ENCODE peak calls at places on chromosomes 11 and 22, in five cellular contexts. One of them, this sample, is unnamed.
A peak's percentile ranks its signal among the peaks of the same experiment; 100 is the strongest.

GRCh38 chr11:108319541-108320145 is 96.8 kb downstream of the ATM start:
- DNase-seq in Daoy: no peak
- DNase-seq in heart right ventricle: no peak
- DNase-seq in COR-L47: no peak
- DNase-seq in NCI-H748 treated with DMSO at 0.1 percent for 48 hours: no peak
- DNase-seq in this sample: no peak

GRCh38 chr11:12102588-12103410 is 7.6 kb upstream of the MICAL2 start:
- DNase-seq in Daoy: no peak
- DNase-seq in heart right ventricle: no peak
- DNase-seq in COR-L47: no peak
- DNase-seq in NCI-H748 treated with DMSO at 0.1 percent for 48 hours: no peak
- DNase-seq in this sample: no peak

GRCh38 chr11:71962428-71963038 is 33.7 kb downstream of the RNF121 start:
- DNase-seq in Daoy: no peak
- DNase-seq in heart right ventricle: no peak
- DNase-seq in COR-L47: no peak
- DNase-seq in NCI-H748 treated with DMSO at 0.1 percent for 48 hours: no peak
- DNase-seq in this sample: no peak

GRCh38 chr11:720642-721346 is 14.8 kb downstream of the EPS8L2 start:
- DNase-seq in Daoy: peak; percentile 52
- DNase-seq in heart right ventricle: no peak
- DNase-seq in COR-L47: no peak
- DNase-seq in NCI-H748 treated with DMSO at 0.1 percent for 48 hours: peak; percentile 57
- DNase-seq in this sample: no peak

GRCh38 chr11:125371451-125371935 is 124.6 kb downstream of the FEZ1 start:
- DNase-seq in Daoy: no peak
- DNase-seq in heart right ventricle: no peak
- DNase-seq in COR-L47: peak; percentile 81
- DNase-seq in NCI-H748 treated with DMSO at 0.1 percent for 48 hours: no peak
- DNase-seq in this sample: no peak

GRCh38 chr11:125192194-125192593 is 27.6 kb downstream of the PKNOX2 start:
- DNase-seq in Daoy: no peak
- DNase-seq in heart right ventricle: no peak
- DNase-seq in COR-L47: no peak
- DNase-seq in NCI-H748 treated with DMSO at 0.1 percent for 48 hours: no peak
- DNase-seq in this sample: no peak

GRCh38 chr22:46777609-46777970 is 15.1 kb downstream of the TBC1D22A start:
- DNase-seq in Daoy: no peak
- DNase-seq in heart right ventricle: no peak
- DNase-seq in COR-L47: no peak
- DNase-seq in NCI-H748 treated with DMSO at 0.1 percent for 48 hours: no peak
- DNase-seq in this sample: no peak

GRCh38 chr11:57497303-57498247 is 17.9 kb downstream of the SLC43A1 start:
- DNase-seq in Daoy: no peak
- DNase-seq in heart right ventricle: no peak
- DNase-seq in COR-L47: no peak
- DNase-seq in NCI-H748 treated with DMSO at 0.1 percent for 48 hours: no peak
- DNase-seq in this sample: no peak

GRCh38 chr22:30420401-30421178 is 5.0 kb upstream of the MTFP1 start:
- DNase-seq in Daoy: peak; percentile 84
- DNase-seq in heart right ventricle: no peak
- DNase-seq in COR-L47: no peak
- DNase-seq in NCI-H748 treated with DMSO at 0.1 percent for 48 hours: no peak
- DNase-seq in this sample: no peak

GRCh38 chr11:124152770-124153407 is 30.3 kb upstream of the OR10D3 start:
- DNase-seq in Daoy: no peak
- DNase-seq in heart right ventricle: no peak
- DNase-seq in COR-L47: no peak
- DNase-seq in NCI-H748 treated with DMSO at 0.1 percent for 48 hours: no peak
- DNase-seq in this sample: no peak

GRCh38 chr11:1112351-1113191 is 37.9 kb downstream of the MUC2 start:
- DNase-seq in Daoy: no peak
- DNase-seq in heart right ventricle: no peak
- DNase-seq in COR-L47: no peak
- DNase-seq in NCI-H748 treated with DMSO at 0.1 percent for 48 hours: no peak
- DNase-seq in this sample: no peak

GRCh38 chr11:128890543-128891409 is at the start of gene KCNJ5:
- DNase-seq in Daoy: peak; percentile 37
- DNase-seq in heart right ventricle: peak; percentile 38
- DNase-seq in COR-L47: peak; percentile 36
- DNase-seq in NCI-H748 treated with DMSO at 0.1 percent for 48 hours: no peak
- DNase-seq in this sample: no peak

GRCh38 chr22:37193629-37194191 is 5.7 kb upstream of the C1QTNF6 start:
- DNase-seq in Daoy: peak; percentile 79
- DNase-seq in heart right ventricle: no peak
- DNase-seq in COR-L47: no peak
- DNase-seq in NCI-H748 treated with DMSO at 0.1 percent for 48 hours: no peak
- DNase-seq in this sample: no peak

GRCh38 chr22:45686842-45687241 is 15.2 kb downstream of the ATXN10 start:
- DNase-seq in Daoy: no peak
- DNase-seq in heart right ventricle: no peak
- DNase-seq in COR-L47: no peak
- DNase-seq in NCI-H748 treated with DMSO at 0.1 percent for 48 hours: no peak
- DNase-seq in this sample: no peak

GRCh38 chr11:72782081-72782920 is 11.5 kb downstream of the STARD10 start:
- DNase-seq in Daoy: no peak
- DNase-seq in heart right ventricle: no peak
- DNase-seq in COR-L47: peak; percentile 38
- DNase-seq in NCI-H748 treated with DMSO at 0.1 percent for 48 hours: peak; percentile 16
- DNase-seq in this sample: no peak

GRCh38 chr11:59173080-59173963 is 1.4 kb downstream of the DTX4 start:
- DNase-seq in Daoy: peak; percentile 22
- DNase-seq in heart right ventricle: peak; percentile 24
- DNase-seq in COR-L47: no peak
- DNase-seq in NCI-H748 treated with DMSO at 0.1 percent for 48 hours: no peak
- DNase-seq in this sample: no peak

GRCh38 chr11:86365566-86365965 is 9.1 kb upstream of the CCDC81 start:
- DNase-seq in Daoy: no peak
- DNase-seq in heart right ventricle: no peak
- DNase-seq in COR-L47: no peak
- DNase-seq in NCI-H748 treated with DMSO at 0.1 percent for 48 hours: no peak
- DNase-seq in this sample: no peak

GRCh38 chr11:1075341-1075911 is 752 bp downstream of the MUC2 start:
- DNase-seq in Daoy: no peak
- DNase-seq in heart right ventricle: no peak
- DNase-seq in COR-L47: no peak
- DNase-seq in NCI-H748 treated with DMSO at 0.1 percent for 48 hours: no peak
- DNase-seq in this sample: no peak

GRCh38 chr11:125344846-125345705 is 151.0 kb downstream of the FEZ1 start:
- DNase-seq in Daoy: no peak
- DNase-seq in heart right ventricle: no peak
- DNase-seq in COR-L47: no peak
- DNase-seq in NCI-H748 treated with DMSO at 0.1 percent for 48 hours: no peak
- DNase-seq in this sample: peak; percentile 61

GRCh38 chr11:93020248-93021088 is 51.0 kb downstream of the MTNR1B start:
- DNase-seq in Daoy: peak; percentile 25
- DNase-seq in heart right ventricle: no peak
- DNase-seq in COR-L47: peak; percentile 64
- DNase-seq in NCI-H748 treated with DMSO at 0.1 percent for 48 hours: no peak
- DNase-seq in this sample: no peak

GRCh38 chr22:30183861-30184278 is 62.7 kb downstream of the LIF start:
- DNase-seq in Daoy: no peak
- DNase-seq in heart right ventricle: no peak
- DNase-seq in COR-L47: no peak
- DNase-seq in NCI-H748 treated with DMSO at 0.1 percent for 48 hours: no peak
- DNase-seq in this sample: no peak

GRCh38 chr11:113874096-113874919 is 1.1 kb downstream of the USP28 start:
- DNase-seq in Daoy: no peak
- DNase-seq in heart right ventricle: no peak
- DNase-seq in COR-L47: no peak
- DNase-seq in NCI-H748 treated with DMSO at 0.1 percent for 48 hours: no peak
- DNase-seq in this sample: peak; percentile 30

GRCh38 chr11:131571571-131571970 is 201.2 kb downstream of the NTM start:
- DNase-seq in Daoy: no peak
- DNase-seq in heart right ventricle: no peak
- DNase-seq in COR-L47: no peak
- DNase-seq in NCI-H748 treated with DMSO at 0.1 percent for 48 hours: no peak
- DNase-seq in this sample: no peak

GRCh38 chr22:19998991-19999820 is 17.4 kb downstream of the ARVCF start:
- DNase-seq in Daoy: no peak
- DNase-seq in heart right ventricle: no peak
- DNase-seq in COR-L47: no peak
- DNase-seq in NCI-H748 treated with DMSO at 0.1 percent for 48 hours: no peak
- DNase-seq in this sample: no peak

GRCh38 chr22:44165286-44165874 is 15.3 kb upstream of the PARVG start:
- DNase-seq in Daoy: no peak
- DNase-seq in heart right ventricle: no peak
- DNase-seq in COR-L47: no peak
- DNase-seq in NCI-H748 treated with DMSO at 0.1 percent for 48 hours: no peak
- DNase-seq in this sample: no peak

GRCh38 chr22:46537221-46537945 is at the start of gene CELSR1:
- DNase-seq in Daoy: peak; percentile 79
- DNase-seq in heart right ventricle: no peak
- DNase-seq in COR-L47: peak; percentile 35
- DNase-seq in NCI-H748 treated with DMSO at 0.1 percent for 48 hours: peak; percentile 38
- DNase-seq in this sample: no peak

GRCh38 chr11:17798253-17798652 is 63.7 kb downstream of the KCNC1 start:
- DNase-seq in Daoy: no peak
- DNase-seq in heart right ventricle: peak; percentile 36
- DNase-seq in COR-L47: no peak
- DNase-seq in NCI-H748 treated with DMSO at 0.1 percent for 48 hours: no peak
- DNase-seq in this sample: no peak

GRCh38 chr11:84740050-84740449 is 887.1 kb downstream of the DLG2 start:
- DNase-seq in Daoy: no peak
- DNase-seq in heart right ventricle: no peak
- DNase-seq in COR-L47: no peak
- DNase-seq in NCI-H748 treated with DMSO at 0.1 percent for 48 hours: no peak
- DNase-seq in this sample: no peak

GRCh38 chr11:66981976-66982578 is 7.0 kb downstream of the C11orf86 start:
- DNase-seq in Daoy: peak; percentile 94
- DNase-seq in heart right ventricle: peak; percentile 93
- DNase-seq in COR-L47: peak; percentile 93
- DNase-seq in NCI-H748 treated with DMSO at 0.1 percent for 48 hours: peak; percentile 82
- DNase-seq in this sample: peak; percentile 21

GRCh38 chr22:36117053-36117554 is 43.5 kb downstream of the APOL3 start:
- DNase-seq in Daoy: no peak
- DNase-seq in heart right ventricle: no peak
- DNase-seq in COR-L47: no peak
- DNase-seq in NCI-H748 treated with DMSO at 0.1 percent for 48 hours: no peak
- DNase-seq in this sample: no peak

GRCh38 chr22:29030016-29030617 is 31.5 kb downstream of the C22orf31 start:
- DNase-seq in Daoy: no peak
- DNase-seq in heart right ventricle: no peak
- DNase-seq in COR-L47: no peak
- DNase-seq in NCI-H748 treated with DMSO at 0.1 percent for 48 hours: no peak
- DNase-seq in this sample: no peak

GRCh38 chr11:8767466-8768142 is 85.0 kb downstream of the RPL27A start:
- DNase-seq in Daoy: peak; percentile 71
- DNase-seq in heart right ventricle: no peak
- DNase-seq in COR-L47: no peak
- DNase-seq in NCI-H748 treated with DMSO at 0.1 percent for 48 hours: no peak
- DNase-seq in this sample: no peak

This sample was measured in putamen.